ENCODE peak calls at places on chromosomes 5 and 9, in eight cellular contexts. X is cerebellar cortex, H is KBM-7, Q is kidney tubule cell, U is left cardiac atrium, I is NCI-H345, S is T follicular helper cell, F is islet precursor cell. N is an unnamed sample.

GRCh38 chr5:132261881-132262845 is 4.7 kb downstream of the PDLIM4 start:
- DNase-seq in F (peak), I (no peak), X (peak), Q (no peak), U (no peak), S (no peak), H (no peak), N (no peak)

GRCh38 chr9:122200960-122201635 is 27.7 kb downstream of the LHX6 start:
- DNase-seq in X (no peak), U (no peak), F (no peak), I (no peak), Q (peak), H (peak), S (no peak), N (peak)

GRCh38 chr9:70398145-70398556 is 16.3 kb downstream of the KLF9 start:
- DNase-seq in Q (no peak), F (no peak), H (peak), U (no peak), I (no peak), S (no peak), X (peak), N (no peak)

GRCh38 chr9:85521331-85522197 is 220.2 kb downstream of the AGTPBP1 start:
- DNase-seq in U (no peak), X (peak), I (no peak), F (peak), S (no peak), Q (no peak), H (no peak), N (no peak)

GRCh38 chr5:27962201-27962600 is 923.8 kb upstream of the CDH9 start:
- DNase-seq in U (no peak), Q (peak), F (no peak), H (no peak), I (no peak), S (no peak), X (no peak), N (no peak)

GRCh38 chr9:94692601-94693000 is 33.9 kb upstream of the AOPEP start:
- DNase-seq in H (no peak), Q (peak), F (no peak), U (no peak), I (peak), X (peak), S (no peak), N (no peak)

GRCh38 chr9:3059781-3060468 is 216.0 kb upstream of the PUM3 start:
- DNase-seq in S (no peak), H (no peak), F (peak), I (no peak), U (no peak), Q (no peak), X (no peak), N (no peak)

GRCh38 chr9:18472435-18472834 is 1.5 kb upstream of the ADAMTSL1 start:
- DNase-seq in U (no peak), S (no peak), Q (no peak), I (peak), H (no peak), X (no peak), F (no peak), N (no peak)

GRCh38 chr5:118788351-118788750 is 200.0 kb downstream of the DTWD2 start:
- DNase-seq in H (no peak), Q (no peak), I (no peak), S (no peak), X (no peak), U (no peak), F (no peak), N (no peak)

GRCh38 chr9:24118170-24118569 is 292.1 kb upstream of the ELAVL2 start:
- DNase-seq in X (no peak), Q (no peak), F (peak), S (no peak), H (no peak), U (no peak), I (no peak), N (no peak)

GRCh38 chr9:76650692-76651091 is 113.5 kb upstream of the PCA3 start:
- DNase-seq in U (no peak), X (no peak), Q (no peak), H (peak), S (no peak), I (no peak), F (peak), N (no peak)

GRCh38 chr9:14104501-14104900 is 209.4 kb downstream of the NFIB start:
- DNase-seq in S (no peak), H (no peak), U (no peak), X (no peak), F (no peak), I (no peak), Q (no peak), N (no peak)

GRCh38 chr5:60685028-60685427 is 14.9 kb downstream of the DEPDC1B start:
- DNase-seq in Q (no peak), H (no peak), S (no peak), X (no peak), F (no peak), I (no peak), U (no peak), N (no peak)

GRCh38 chr5:175246242-175246891 is 197.6 kb downstream of the DRD1 start:
- DNase-seq in F (peak), X (no peak), S (no peak), Q (peak), I (no peak), H (no peak), U (peak), N (peak)

GRCh38 chr9:17063535-17064135 is 71.2 kb upstream of the CNTLN start:
- DNase-seq in F (peak), H (peak), I (peak), U (no peak), S (no peak), Q (peak), X (peak), N (peak)

GRCh38 chr9:2800385-2801179 is 43.3 kb downstream of the PUM3 start:
- DNase-seq in X (no peak), F (no peak), I (no peak), U (no peak), S (no peak), H (no peak), Q (peak), N (no peak)

GRCh38 chr9:111728617-111729366 is 65.9 kb downstream of the SHOC1 start:
- DNase-seq in H (no peak), U (no peak), S (no peak), F (no peak), Q (peak), X (no peak), I (no peak), N (peak)

GRCh38 chr5:10509593-10509992 is 54.3 kb upstream of the ANKRD33B start:
- DNase-seq in X (no peak), I (no peak), S (no peak), F (no peak), H (no peak), U (no peak), Q (no peak), N (no peak)

GRCh38 chr9:134377143-134377484 is 50.9 kb downstream of the RXRA start:
- DNase-seq in I (no peak), F (no peak), U (no peak), H (no peak), X (no peak), S (no peak), Q (no peak), N (no peak)

GRCh38 chr5:90558344-90559192 is at the start of gene ADGRV1:
- DNase-seq in X (peak), I (peak), S (no peak), F (peak), H (peak), U (peak), Q (peak), N (peak)

GRCh38 chr5:42516282-42517042 is 93.2 kb downstream of the GHR start:
- DNase-seq in Q (no peak), S (no peak), F (no peak), I (no peak), U (no peak), X (no peak), H (no peak), N (no peak)

GRCh38 chr9:72382405-72382804 is 17.4 kb upstream of the ZFAND5 start:
- DNase-seq in F (no peak), U (no peak), Q (no peak), H (no peak), S (no peak), X (no peak), I (no peak), N (no peak)

GRCh38 chr5:14806452-14806851 is 65.1 kb downstream of the ANKH start:
- DNase-seq in F (no peak), S (no peak), H (no peak), Q (no peak), X (no peak), U (peak), I (no peak), N (no peak)

GRCh38 chr5:1510631-1511030 is 13.1 kb downstream of the LPCAT1 start:
- DNase-seq in F (peak), U (no peak), X (no peak), Q (no peak), I (no peak), H (no peak), S (no peak), N (no peak)

GRCh38 chr9:122126340-122127333 is 32.9 kb downstream of the NDUFA8 start:
- DNase-seq in H (no peak), X (peak), U (no peak), Q (peak), F (peak), S (no peak), I (no peak), N (peak)

GRCh38 chr5:85896499-85896898 is 721.2 kb upstream of the COX7C start:
- DNase-seq in X (no peak), S (no peak), I (no peak), U (no peak), H (no peak), Q (no peak), F (no peak), N (no peak)

GRCh38 chr9:102631559-102631958 is 363.6 kb upstream of the CYLC2 start:
- DNase-seq in F (no peak), H (peak), X (no peak), I (no peak), Q (peak), S (no peak), U (no peak), N (no peak)

GRCh38 chr9:36158122-36158521 is 11.1 kb upstream of the CCIN start:
- DNase-seq in X (no peak), Q (no peak), S (no peak), H (peak), U (no peak), F (no peak), I (no peak), N (no peak)